ENCODE peak calls at places on chromosome 10, in eight cellular contexts. I, C, X, V, T, A, M and R are unnamed samples.

GRCh38 chr10:120508393-120508792 is 51.4 kb downstream of the PLPP4 start:
- DNase-seq in I (peak), C (no peak), X (no peak), V (no peak), T (no peak), A (no peak), M (no peak), R (no peak)

GRCh38 chr10:10515479-10516204 is 502.0 kb upstream of the CELF2 start:
- DNase-seq in I (no peak), C (no peak), X (no peak), V (no peak), T (no peak), A (no peak), M (no peak), R (no peak)

GRCh38 chr10:132395704-132396494 is 1.1 kb upstream of the PWWP2B start:
- DNase-seq in I (no peak), C (peak), X (no peak), V (no peak), T (no peak), A (no peak), M (no peak), R (no peak)

GRCh38 chr10:128898133-128898915 is 568.7 kb upstream of the MGMT start:
- DNase-seq in I (no peak), C (no peak), X (no peak), V (no peak), T (no peak), A (no peak), M (no peak), R (no peak)

GRCh38 chr10:63273575-63273974 is 140.4 kb downstream of the NRBF2 start:
- DNase-seq in I (no peak), C (no peak), X (peak), V (no peak), T (no peak), A (no peak), M (no peak), R (no peak)

GRCh38 chr10:35685402-35685801 is 43.3 kb upstream of the FZD8 start:
- DNase-seq in I (no peak), C (no peak), X (no peak), V (no peak), T (no peak), A (no peak), M (no peak), R (no peak)

GRCh38 chr10:133272301-133272963 is 4.2 kb downstream of the ADAM8 start:
- DNase-seq in I (no peak), C (no peak), X (no peak), V (no peak), T (no peak), A (no peak), M (no peak), R (no peak)

GRCh38 chr10:104255244-104255981 is 721 bp downstream of the GSTO1 start:
- DNase-seq in I (no peak), C (no peak), X (peak), V (peak), T (no peak), A (peak), M (no peak), R (no peak)

GRCh38 chr10:4083509-4084003 is 298.5 kb upstream of the KLF6 start:
- DNase-seq in I (no peak), C (peak), X (no peak), V (no peak), T (no peak), A (peak), M (no peak), R (no peak)

GRCh38 chr10:88042162-88043100 is 179.0 kb downstream of the PTEN start:
- DNase-seq in I (no peak), C (no peak), X (peak), V (no peak), T (no peak), A (peak), M (no peak), R (no peak)

GRCh38 chr10:61606971-61607907 is 55.5 kb upstream of the CABCOCO1 start:
- DNase-seq in I (no peak), C (no peak), X (no peak), V (no peak), T (no peak), A (peak), M (no peak), R (no peak)

GRCh38 chr10:51302316-51302715 is 228.0 kb downstream of the PRKG1 start:
- DNase-seq in I (no peak), C (no peak), X (peak), V (no peak), T (no peak), A (no peak), M (no peak), R (no peak)

GRCh38 chr10:106182542-106182941 is 982.0 kb downstream of the SORCS1 start:
- DNase-seq in I (no peak), C (no peak), X (no peak), V (no peak), T (no peak), A (no peak), M (no peak), R (no peak)

GRCh38 chr10:58781873-58782488 is 269.3 kb downstream of the BICC1 start:
- DNase-seq in I (no peak), C (no peak), X (peak), V (no peak), T (no peak), A (peak), M (peak), R (no peak)

GRCh38 chr10:127762925-127763324 is 25.9 kb downstream of the FOXI2 start:
- DNase-seq in I (no peak), C (no peak), X (no peak), V (no peak), T (no peak), A (no peak), M (no peak), R (no peak)

GRCh38 chr10:126337241-126337640 is 51.0 kb downstream of the ADAM12 start:
- DNase-seq in I (no peak), C (no peak), X (no peak), V (no peak), T (no peak), A (no peak), M (no peak), R (no peak)

GRCh38 chr10:131199646-131200045 is 111.9 kb downstream of the TCERG1L start:
- DNase-seq in I (no peak), C (no peak), X (no peak), V (no peak), T (no peak), A (no peak), M (no peak), R (no peak)

GRCh38 chr10:79088176-79088575 is 19.4 kb downstream of the ZMIZ1 start:
- DNase-seq in I (no peak), C (no peak), X (no peak), V (peak), T (no peak), A (no peak), M (no peak), R (no peak)

GRCh38 chr10:79088613-79089355 is 20.0 kb downstream of the ZMIZ1 start:
- DNase-seq in I (no peak), C (no peak), X (no peak), V (no peak), T (no peak), A (no peak), M (no peak), R (no peak)

GRCh38 chr10:79089579-79090110 is 20.9 kb downstream of the ZMIZ1 start:
- DNase-seq in I (no peak), C (no peak), X (no peak), V (no peak), T (no peak), A (no peak), M (no peak), R (no peak)

GRCh38 chr10:79086822-79087221 is 18.1 kb downstream of the ZMIZ1 start:
- DNase-seq in I (no peak), C (no peak), X (no peak), V (no peak), T (no peak), A (no peak), M (no peak), R (no peak)

GRCh38 chr10:79087721-79088120 is 19.0 kb downstream of the ZMIZ1 start:
- DNase-seq in I (no peak), C (no peak), X (no peak), V (no peak), T (no peak), A (no peak), M (no peak), R (no peak)
- H3K27ac ChIP-seq in I (peak), C (no peak), X (no peak), V (no peak), T (no peak), A (no peak), M (no peak), R (peak)

GRCh38 chr10:44383749-44384600 is 922 bp downstream of the CXCL12 start:
- DNase-seq in I (peak), C (peak), X (peak), V (no peak), T (no peak), A (no peak), M (no peak), R (no peak)
- H3K27ac ChIP-seq in I (no peak), C (no peak), X (peak), V (no peak), T (no peak), A (no peak), M (no peak), R (peak)

GRCh38 chr10:59865101-59865500 is 41.3 kb downstream of the CCDC6 start:
- DNase-seq in I (peak), C (no peak), X (peak), V (no peak), T (no peak), A (peak), M (no peak), R (no peak)
- H3K27ac ChIP-seq in I (peak), C (no peak), X (no peak), V (peak), T (no peak), A (no peak), M (no peak), R (no peak)

GRCh38 chr10:114615600-114616007 is 42.5 kb downstream of the ABLIM1 start:
- DNase-seq in I (no peak), C (no peak), X (no peak), V (no peak), T (no peak), A (no peak), M (no peak), R (no peak)
- H3K27ac ChIP-seq in I (no peak), C (no peak), X (no peak), V (no peak), T (no peak), A (no peak), M (no peak), R (no peak)

GRCh38 chr10:95503526-95503925 is 57.6 kb downstream of the SORBS1 start:
- DNase-seq in I (no peak), C (no peak), X (no peak), V (no peak), T (no peak), A (no peak), M (no peak), R (no peak)

GRCh38 chr10:95506056-95506737 is 55.0 kb downstream of the SORBS1 start:
- DNase-seq in I (no peak), C (no peak), X (no peak), V (no peak), T (no peak), A (no peak), M (no peak), R (no peak)

GRCh38 chr10:95504187-95504800 is 56.9 kb downstream of the SORBS1 start:
- DNase-seq in I (no peak), C (no peak), X (no peak), V (no peak), T (no peak), A (no peak), M (no peak), R (no peak)

GRCh38 chr10:95505084-95505610 is 56.0 kb downstream of the SORBS1 start:
- DNase-seq in I (no peak), C (no peak), X (no peak), V (no peak), T (no peak), A (no peak), M (no peak), R (no peak)

DNA sequence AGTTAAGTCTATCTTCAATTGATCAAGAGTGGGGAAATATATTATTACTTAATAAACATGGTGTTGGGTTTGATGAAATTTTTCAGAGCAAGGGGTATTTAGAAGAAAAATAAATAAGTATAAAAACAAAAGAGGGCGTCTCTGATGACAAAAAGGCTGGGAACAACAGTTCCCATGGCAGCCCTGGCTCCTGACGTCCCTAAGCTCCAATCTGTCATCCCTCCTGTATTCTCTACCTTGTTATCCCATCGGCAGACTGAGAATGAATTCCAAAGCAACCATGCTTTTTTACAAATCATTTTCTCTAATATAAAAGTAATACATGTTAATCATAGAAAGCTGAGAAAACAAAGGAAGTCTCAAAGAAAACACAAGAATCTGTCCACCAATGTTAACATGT is 55.5 kb downstream of the SORBS1 start:
- DNase-seq in I (no peak), C (no peak), X (no peak), V (no peak), T (no peak), A (no peak), M (no peak), R (no peak)
- H3K27ac ChIP-seq in I (no peak), C (no peak), X (no peak), V (peak), T (no peak), A (no peak), M (no peak), R (peak)

DNA sequence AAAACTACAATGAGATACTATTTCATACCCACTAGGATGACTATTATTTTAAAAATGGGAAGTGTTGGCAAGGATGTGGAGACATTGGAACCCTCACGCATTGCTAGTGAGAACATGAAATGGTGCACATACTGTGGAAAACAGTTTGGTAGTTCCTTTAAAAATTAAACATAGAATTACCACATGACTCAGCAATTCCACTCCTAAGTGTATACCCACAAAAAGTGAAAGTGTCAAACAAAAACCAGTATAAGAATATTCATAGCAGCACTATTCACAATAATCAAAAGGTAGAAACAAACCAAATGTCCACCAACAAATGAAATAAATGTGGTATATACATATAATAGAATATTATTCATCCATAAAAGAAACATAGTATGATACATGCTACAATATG is 48.6 kb upstream of the SHTN1 start:
- DNase-seq in I (no peak), C (no peak), X (no peak), V (no peak), T (no peak), A (no peak), M (no peak), R (no peak)
- H3K27ac ChIP-seq in I (no peak), C (no peak), X (no peak), V (no peak), T (no peak), A (no peak), M (no peak), R (no peak)

GRCh38 chr10:119203006-119203405 is 4.4 kb upstream of the GRK5 start:
- DNase-seq in I (no peak), C (no peak), X (peak), V (no peak), T (no peak), A (no peak), M (no peak), R (no peak)
- H3K27ac ChIP-seq in I (peak), C (no peak), X (no peak), V (no peak), T (no peak), A (peak), M (peak), R (no peak)

DNA sequence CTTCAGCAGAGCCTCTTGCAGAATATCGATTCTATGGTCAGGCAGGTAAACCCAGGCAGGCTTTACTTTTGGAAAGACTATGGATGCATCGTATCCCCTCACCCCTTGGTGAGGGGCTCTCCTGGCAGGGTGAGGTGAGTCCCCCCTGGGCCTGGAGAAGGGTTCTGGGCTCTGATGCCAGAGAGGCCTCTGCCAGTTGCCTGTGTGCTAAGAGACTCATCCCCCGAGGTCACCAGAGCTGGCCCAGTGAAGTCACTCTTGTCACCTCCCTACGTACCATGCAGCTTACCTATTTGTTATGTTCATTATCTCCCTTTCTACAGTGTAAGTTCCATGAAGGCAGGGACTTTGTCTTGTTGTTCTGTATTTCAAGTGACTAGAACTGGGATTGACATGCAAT is 51.3 kb downstream of the TSPAN15 start:
- DNase-seq in I (no peak), C (no peak), X (no peak), V (no peak), T (no peak), A (no peak), M (no peak), R (no peak)
- H3K27ac ChIP-seq in I (no peak), C (no peak), X (no peak), V (no peak), T (no peak), A (no peak), M (no peak), R (no peak)

GRCh38 chr10:81873231-81873931 is 1.6 kb upstream of the NRG3 start:
- DNase-seq in I (no peak), C (no peak), X (no peak), V (no peak), T (no peak), A (no peak), M (no peak), R (no peak)

GRCh38 chr10:81871558-81871957 is 3.4 kb upstream of the NRG3 start:
- DNase-seq in I (no peak), C (no peak), X (no peak), V (no peak), T (no peak), A (no peak), M (no peak), R (no peak)

GRCh38 chr10:81870472-81870871 is 4.5 kb upstream of the NRG3 start:
- DNase-seq in I (no peak), C (no peak), X (no peak), V (no peak), T (no peak), A (no peak), M (no peak), R (no peak)

GRCh38 chr10:81873932-81874816 is 820 bp upstream of the NRG3 start:
- DNase-seq in I (no peak), C (no peak), X (no peak), V (no peak), T (no peak), A (no peak), M (peak), R (no peak)

DNA sequence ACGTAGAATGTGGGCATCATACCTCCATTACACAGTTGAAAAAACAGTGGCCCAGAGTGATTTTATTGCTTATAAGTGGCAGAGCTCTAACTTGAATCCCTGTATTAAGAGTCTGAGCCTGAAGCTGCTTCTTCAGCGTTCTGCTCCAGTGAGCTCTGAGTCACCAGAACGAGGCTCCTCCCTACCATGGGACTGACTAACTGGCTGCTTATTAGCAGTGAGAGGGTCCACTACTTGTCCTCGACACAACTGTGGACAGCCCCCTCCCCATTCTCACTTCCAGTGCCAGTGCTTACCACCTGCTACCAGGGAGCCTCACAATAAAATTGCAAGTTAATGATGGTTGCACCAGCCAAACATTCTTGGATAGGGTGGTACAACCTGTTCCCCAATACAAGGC is 2.8 kb upstream of the NRG3 start:
- DNase-seq in I (no peak), C (no peak), X (no peak), V (no peak), T (no peak), A (no peak), M (no peak), R (no peak)
- H3K27ac ChIP-seq in I (no peak), C (no peak), X (no peak), V (no peak), T (no peak), A (no peak), M (no peak), R (no peak)